ENCODE peak calls at places on chromosomes 11 and 22, in nine cellular contexts. P, F, L, J, O, S, A, Z and B are unnamed samples.

GRCh38 chr22:35528967-35529366 is 11.7 kb upstream of the RASD2 start:
- DNase-seq in P (no peak), F (no peak), L (no peak), J (no peak), O (no peak), S (no peak), A (no peak), Z (no peak), B (no peak)

GRCh38 chr11:76592961-76593360 is 77.6 kb downstream of the LRRC32 start:
- DNase-seq in P (no peak), F (no peak), L (no peak), J (no peak), O (no peak), S (no peak), A (no peak), Z (peak), B (no peak)

GRCh38 chr11:127002669-127003259 is 2.2 kb upstream of the KIRREL3 start:
- DNase-seq in P (no peak), F (no peak), L (no peak), J (no peak), O (no peak), S (no peak), A (no peak), Z (no peak), B (no peak)

GRCh38 chr22:19823191-19823590 is 31.5 kb downstream of the GNB1L start:
- DNase-seq in P (no peak), F (peak), L (no peak), J (no peak), O (no peak), S (peak), A (peak), Z (no peak), B (no peak)

GRCh38 chr11:82631722-82632630 is 101.7 kb downstream of the FAM181B start:
- DNase-seq in P (no peak), F (no peak), L (no peak), J (no peak), O (no peak), S (no peak), A (no peak), Z (no peak), B (no peak)

GRCh38 chr22:38419121-38419863 is 35.7 kb downstream of the KCNJ4 start:
- DNase-seq in P (no peak), F (no peak), L (no peak), J (no peak), O (no peak), S (no peak), A (no peak), Z (no peak), B (no peak)

GRCh38 chr11:72263363-72263762 is 19.4 kb upstream of the PHOX2A start:
- DNase-seq in P (peak), F (no peak), L (peak), J (no peak), O (no peak), S (no peak), A (no peak), Z (no peak), B (peak)

GRCh38 chr22:20247010-20247505 is 21.1 kb downstream of the RTN4R start:
- DNase-seq in P (no peak), F (no peak), L (peak), J (peak), O (no peak), S (no peak), A (no peak), Z (no peak), B (no peak)

GRCh38 chr22:36364255-36365019 is 23.3 kb downstream of the MYH9 start:
- DNase-seq in P (no peak), F (no peak), L (no peak), J (no peak), O (no peak), S (no peak), A (no peak), Z (no peak), B (no peak)

DNA sequence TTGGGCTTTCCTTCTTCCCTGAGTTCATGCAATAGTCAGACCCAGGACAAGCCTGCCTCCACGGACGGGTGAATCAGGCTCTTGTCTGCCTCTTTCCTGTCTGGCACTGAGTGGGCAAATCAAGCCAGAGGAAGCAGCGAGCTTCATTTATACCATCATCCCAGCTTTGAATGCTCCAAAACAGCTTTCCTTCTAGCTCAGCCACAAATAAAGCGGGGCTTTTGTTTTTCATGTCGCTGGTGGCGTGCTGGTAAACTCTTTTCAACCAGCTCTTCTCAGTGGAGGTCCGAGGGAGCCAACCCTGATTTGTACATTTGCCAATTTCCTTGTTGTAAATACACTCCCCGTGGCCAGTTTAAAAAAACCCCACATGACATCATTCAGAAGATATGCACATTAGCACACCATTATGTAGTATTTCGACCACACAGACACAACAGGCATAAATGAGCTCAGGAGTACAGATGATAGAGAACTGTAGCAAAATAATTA is 8.6 kb downstream of the C11orf91 start:
- DNase-seq in P (peak), F (peak), L (no peak), J (no peak), O (no peak), S (no peak), A (peak), Z (peak), B (peak)
- TF ChIP-seq CTCF in P (no peak), F (no peak), L (no peak), J (no peak), O (no peak), S (no peak), A (no peak), Z (no peak), B (no peak)

GRCh38 chr11:27304514-27304913 is 58.5 kb downstream of the CCDC34 start:
- DNase-seq in P (no peak), F (no peak), L (no peak), J (peak), O (no peak), S (no peak), A (no peak), Z (no peak), B (no peak)
- TF ChIP-seq CTCF in P (no peak), F (no peak), L (no peak), J (peak), O (no peak), S (no peak), A (no peak), Z (no peak), B (no peak)

GRCh38 chr11:119298726-119299125 is 18.2 kb downstream of the MCAM start:
- DNase-seq in P (peak), F (no peak), L (no peak), J (no peak), O (no peak), S (no peak), A (no peak), Z (no peak), B (no peak)

GRCh38 chr11:119290894-119291497 is 25.9 kb downstream of the MCAM start:
- DNase-seq in P (no peak), F (no peak), L (no peak), J (no peak), O (no peak), S (no peak), A (no peak), Z (no peak), B (no peak)

GRCh38 chr11:119293461-119293860 is 23.5 kb downstream of the MCAM start:
- DNase-seq in P (no peak), F (no peak), L (no peak), J (no peak), O (no peak), S (no peak), A (no peak), Z (no peak), B (no peak)

GRCh38 chr11:119297938-119298337 is 19.0 kb downstream of the MCAM start:
- DNase-seq in P (no peak), F (no peak), L (no peak), J (no peak), O (no peak), S (no peak), A (no peak), Z (no peak), B (no peak)

GRCh38 chr11:119295178-119295577 is 21.8 kb downstream of the MCAM start:
- DNase-seq in P (peak), F (no peak), L (peak), J (no peak), O (no peak), S (no peak), A (no peak), Z (no peak), B (no peak)
- TF ChIP-seq CTCF in P (peak), F (no peak), L (peak), J (peak), O (no peak), S (no peak), A (no peak), Z (no peak), B (no peak)

DNA sequence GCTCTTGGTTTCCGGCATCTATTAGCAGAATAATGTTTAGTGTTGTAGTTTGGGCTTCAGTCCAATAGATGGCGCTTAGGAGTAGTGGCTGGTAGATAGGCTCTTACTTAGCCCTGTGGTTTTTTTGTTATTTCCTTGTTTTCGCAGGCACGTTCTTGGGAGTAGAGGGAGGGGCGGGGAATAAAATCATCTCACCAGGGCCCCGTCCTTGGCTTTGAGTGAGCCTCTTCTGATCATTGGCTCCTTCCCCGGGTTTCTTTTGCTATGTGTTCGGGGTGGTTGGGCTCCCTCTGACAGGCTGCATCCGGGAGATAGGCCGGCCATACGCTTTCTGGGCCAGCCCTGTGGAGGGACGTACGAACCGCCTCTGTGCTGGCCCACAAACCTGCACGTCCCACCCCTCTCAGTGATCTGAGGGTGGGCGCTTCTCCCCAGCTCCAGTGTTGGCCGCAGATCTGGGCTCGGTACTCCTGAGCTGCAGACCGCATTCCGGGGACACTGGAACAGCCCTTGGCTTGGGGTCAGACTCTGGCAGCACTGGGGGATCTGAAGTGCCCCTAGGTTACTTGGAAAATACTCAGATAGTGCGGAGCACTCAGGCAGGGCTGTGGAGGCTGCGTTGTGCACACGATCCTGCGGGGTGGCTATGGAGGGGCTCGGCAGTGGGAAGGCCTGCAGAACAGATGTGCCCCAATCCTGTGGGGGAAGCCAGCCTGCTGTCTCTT is 217.0 kb downstream of the DYNC2H1 start:
- DNase-seq in P (peak), F (peak), L (peak), J (peak), O (no peak), S (no peak), A (no peak), Z (peak), B (peak)
- TF ChIP-seq CTCF in P (peak), F (peak), L (peak), J (peak), O (peak), S (peak), A (peak), Z (peak), B (peak)

DNA sequence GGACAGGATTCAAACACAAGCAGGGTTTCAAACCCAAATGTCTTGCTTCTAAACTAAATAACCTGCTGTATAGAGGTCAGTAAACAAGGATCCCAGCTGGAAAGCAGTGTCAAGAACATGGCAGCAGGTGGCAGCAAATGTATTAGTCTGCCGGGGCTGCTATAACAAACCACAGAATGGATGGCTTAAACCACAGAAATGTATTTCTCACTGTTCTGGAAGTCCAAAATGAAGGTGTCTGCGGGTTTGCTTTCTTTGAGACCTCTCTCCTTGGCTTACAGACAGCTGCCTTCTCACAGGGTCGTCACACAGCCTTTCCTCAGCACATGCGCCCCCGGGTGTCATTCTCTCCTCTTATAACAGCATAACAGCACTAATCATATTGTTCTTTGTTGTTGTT is 65.1 kb upstream of the LRRC55 start:
- DNase-seq in P (peak), F (peak), L (peak), J (peak), O (no peak), S (no peak), A (no peak), Z (peak), B (peak)
- TF ChIP-seq CTCF in P (peak), F (peak), L (peak), J (peak), O (peak), S (peak), A (peak), Z (peak), B (peak)

GRCh38 chr22:17121235-17122195 is at the start of gene TMEM121B:
- DNase-seq in P (peak), F (peak), L (peak), J (peak), O (peak), S (peak), A (peak), Z (peak), B (peak)
- TF ChIP-seq CTCF in P (no peak), F (no peak), L (no peak), J (no peak), O (no peak), S (no peak), A (no peak), Z (no peak), B (no peak)

DNA sequence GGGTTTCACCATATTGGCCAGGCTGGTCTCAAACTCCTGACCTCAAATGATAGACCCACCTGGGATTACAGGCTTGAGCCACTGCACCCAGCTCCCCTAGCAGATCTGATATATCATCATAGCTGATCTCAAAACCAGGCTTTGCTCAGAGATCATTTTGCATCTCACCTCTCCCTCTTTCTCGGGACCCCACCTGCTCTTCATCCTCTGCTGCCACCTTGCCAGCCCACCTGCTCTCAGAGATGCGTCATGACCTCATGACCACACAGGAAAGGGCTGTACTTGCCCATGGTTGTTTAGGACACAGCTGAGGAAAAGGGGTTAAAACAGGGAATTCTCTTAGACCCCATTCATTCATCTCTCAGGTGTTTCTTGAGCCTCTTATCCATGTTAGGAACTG is 27.4 kb downstream of the POU2F3 start:
- DNase-seq in P (no peak), F (no peak), L (no peak), J (no peak), O (no peak), S (no peak), A (no peak), Z (no peak), B (no peak)
- TF ChIP-seq CTCF in P (no peak), F (no peak), L (no peak), J (no peak), O (no peak), S (no peak), A (no peak), Z (no peak), B (no peak)

DNA sequence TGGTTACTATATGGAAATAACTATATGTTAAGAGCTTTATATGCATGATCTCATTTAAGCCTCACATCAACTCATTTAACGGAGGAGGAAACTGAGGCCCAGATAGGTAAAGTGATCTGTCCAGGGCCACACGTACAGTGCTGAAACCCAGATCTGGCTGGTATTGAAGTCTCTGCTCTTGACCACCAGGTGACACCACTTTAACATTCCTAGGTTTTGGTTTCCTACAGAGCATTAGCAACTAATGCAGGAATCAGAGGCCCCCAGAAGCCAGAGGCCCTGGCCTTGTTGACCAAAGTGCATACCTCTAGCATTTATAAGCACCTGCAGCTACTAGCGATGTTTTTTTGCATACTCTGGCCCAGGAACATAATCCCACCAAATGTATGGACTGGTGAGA is 12.9 kb upstream of the LIMK2 start:
- DNase-seq in P (no peak), F (no peak), L (no peak), J (peak), O (no peak), S (no peak), A (no peak), Z (no peak), B (no peak)
- TF ChIP-seq CTCF in P (peak), F (no peak), L (no peak), J (peak), O (no peak), S (peak), A (no peak), Z (no peak), B (no peak)